ENCODE peak calls at places on chromosomes 4 and X, in five cellular contexts. Q is pancreas, N is SK-N-SH, T is cardiac fibroblast, Z is kidney epithelial cell. U is an unnamed sample.

GRCh38 chr4:168511780-168512467 is 15.1 kb downstream of the PALLD start:
- DNase-seq in Q (no peak), N (no peak), T (no peak), Z (no peak), U (no peak)

GRCh38 chrX:134571831-134572230 is 86.4 kb downstream of the PLAC1 start:
- DNase-seq in Q (no peak), N (no peak), T (no peak), Z (no peak), U (peak; percentile 58)

GRCh38 chr4:118816538-118817177 is 19.3 kb downstream of the SEC24D start:
- DNase-seq in Q (no peak), N (no peak), T (peak; percentile 67), Z (no peak), U (peak; percentile 52)

GRCh38 chrX:134990475-134991473 is at the start of gene SMIM10:
- DNase-seq in Q (peak; percentile 85), N (peak; percentile 78), T (peak; percentile 81), Z (peak; percentile 25), U (peak; percentile 81)

GRCh38 chr4:139904406-139904805 is 238.8 kb downstream of the MGST2 start:
- DNase-seq in Q (no peak), N (no peak), T (no peak), Z (no peak), U (no peak)

GRCh38 chr4:143355540-143356217 is 19.0 kb downstream of the GAB1 start:
- DNase-seq in Q (no peak), N (no peak), T (peak; percentile 45), Z (no peak), U (peak; percentile 63)

GRCh38 chr4:48570646-48571220 is 80.7 kb downstream of the ZAR1 start:
- DNase-seq in Q (no peak), N (no peak), T (peak; percentile 80), Z (peak; percentile 42), U (peak; percentile 24)

GRCh38 chr4:156642161-156642560 is 329.4 kb downstream of the PDGFC start:
- DNase-seq in Q (no peak), N (no peak), T (peak; percentile 33), Z (no peak), U (no peak)

GRCh38 chr4:44425614-44426208 is 22.9 kb downstream of the KCTD8 start:
- DNase-seq in Q (no peak), N (peak; percentile 2), T (peak; percentile 32), Z (no peak), U (no peak)

GRCh38 chr4:24557036-24558022 is 27.0 kb downstream of the DHX15 start:
- DNase-seq in Q (no peak), N (no peak), T (peak; percentile 56), Z (no peak), U (peak; percentile 65)

GRCh38 chrX:150348365-150348764 is 14.8 kb upstream of the MAMLD1 start:
- DNase-seq in Q (no peak), N (no peak), T (no peak), Z (no peak), U (no peak)

GRCh38 chr4:1593881-1594345 is 90.2 kb downstream of the FAM53A start:
- DNase-seq in Q (peak; percentile 28), N (peak; percentile 60), T (no peak), Z (no peak), U (no peak)

GRCh38 chr4:71296945-71297344 is 41.9 kb upstream of the SLC4A4 start:
- DNase-seq in Q (no peak), N (no peak), T (no peak), Z (no peak), U (no peak)

GRCh38 chr4:8778760-8779159 is 92.9 kb downstream of the HMX1 start:
- DNase-seq in Q (no peak), N (no peak), T (no peak), Z (no peak), U (no peak)

GRCh38 chr4:14151099-14151498 is 523.6 kb upstream of the BOD1L1 start:
- DNase-seq in Q (no peak), N (no peak), T (no peak), Z (no peak), U (no peak)

GRCh38 chr4:29717658-29718057 is 1002.5 kb upstream of the PCDH7 start:
- DNase-seq in Q (no peak), N (no peak), T (no peak), Z (no peak), U (no peak)

GRCh38 chr4:159010100-159010499 is 92.8 kb upstream of the RAPGEF2 start:
- DNase-seq in Q (no peak), N (no peak), T (no peak), Z (no peak), U (no peak)

GRCh38 chrX:39905475-39905889 is 192.3 kb downstream of the BCOR start:
- DNase-seq in Q (no peak), N (peak; percentile 34), T (no peak), Z (no peak), U (peak; percentile 87)

GRCh38 chr4:74127745-74128144 is 28.8 kb upstream of the CXCL2 start:
- DNase-seq in Q (no peak), N (no peak), T (no peak), Z (no peak), U (no peak)

GRCh38 chrX:69067841-69068240 is 97.4 kb downstream of the PJA1 start:
- DNase-seq in Q (peak; percentile 36), N (no peak), T (no peak), Z (no peak), U (no peak)

GRCh38 chrX:72394518-72395163 is 88.9 kb upstream of the CITED1 start:
- DNase-seq in Q (no peak), N (no peak), T (peak; percentile 38), Z (no peak), U (peak; percentile 45)

GRCh38 chrX:152641996-152642395 is 4.3 kb downstream of the GABRQ start:
- DNase-seq in Q (no peak), N (peak; percentile 46), T (peak; percentile 6), Z (no peak), U (peak; percentile 6)

GRCh38 chr4:10743357-10743756 is 58.8 kb upstream of the CLNK start:
- DNase-seq in Q (no peak), N (no peak), T (no peak), Z (no peak), U (no peak)
- TF ChIP-seq CTCF in Q (no peak), N (no peak), T (no peak), Z (no peak), U (no peak)

GRCh38 chrX:20139966-20140365 is 1.7 kb downstream of the EIF1AX start:
- DNase-seq in Q (no peak), N (no peak), T (peak; percentile 74), Z (no peak), U (peak; percentile 55)
- H3K4me3 ChIP-seq in Q (peak overlapping the region; percentile 92), N (peak overlapping the region; percentile 90), T (peak overlapping the region; percentile 75), Z (peak overlapping the region; percentile 80), U (peak overlapping the region; percentile 86)

GRCh38 chr4:22237155-22237751 is 278.6 kb downstream of the ADGRA3 start:
- DNase-seq in Q (peak; percentile 79), N (peak; percentile 29), T (peak; percentile 4), Z (no peak), U (no peak)
- TF ChIP-seq CTCF in Q (no peak), N (peak; percentile 62), T (peak; percentile 31), Z (peak; percentile 45), U (peak; percentile 29)

DNA sequence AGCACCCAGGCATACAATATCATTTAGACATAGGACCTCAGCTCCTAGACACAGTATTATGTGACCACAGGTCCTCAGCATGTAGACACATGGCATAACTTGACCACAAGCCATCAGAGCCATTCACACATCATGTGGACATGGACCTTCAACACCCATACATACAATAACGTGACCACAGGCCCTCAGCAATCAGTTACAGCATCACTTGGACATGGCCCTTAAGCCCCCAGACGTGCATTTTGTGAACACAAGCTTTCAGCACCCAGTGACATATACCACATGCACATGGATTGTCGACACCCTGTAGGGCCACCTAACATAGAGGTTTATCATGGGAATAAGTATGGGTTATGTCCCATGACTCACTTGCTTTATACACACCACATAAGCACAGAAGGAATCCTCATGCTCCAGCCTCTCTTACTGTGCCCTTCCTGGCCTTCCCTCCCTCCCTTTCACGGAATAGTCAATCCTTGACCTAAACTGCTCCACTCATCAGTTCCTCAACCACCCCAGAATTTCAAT is 1.9 kb downstream of the TSPYL2 start:
- DNase-seq in Q (no peak), N (no peak), T (no peak), Z (no peak), U (no peak)
- H3K4me3 ChIP-seq in Q (peak overlapping the region; percentile 63), N (no peak overlapping the region), T (no peak overlapping the region), Z (no peak overlapping the region), U (peak overlapping the region; percentile 65)

DNA sequence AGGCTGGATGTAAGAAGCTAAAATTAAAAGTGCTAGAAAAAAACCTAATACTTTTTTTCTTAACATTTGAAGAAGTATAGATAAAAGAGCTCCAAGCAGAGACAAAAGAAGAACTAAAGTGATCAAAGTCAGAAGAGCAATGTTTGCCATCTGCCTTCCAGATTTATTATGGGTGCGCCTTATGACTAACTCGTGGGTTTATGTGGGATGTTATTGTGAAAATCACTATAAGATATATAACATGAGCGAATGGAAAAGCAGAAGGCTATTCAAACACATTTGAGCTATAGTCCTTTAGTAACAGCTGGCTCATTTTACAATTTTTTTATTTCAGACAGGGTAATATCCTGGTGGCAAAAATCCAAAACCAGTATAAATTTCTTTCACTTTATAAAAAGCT is 1040.7 kb downstream of the RAPGEF2 start:
- DNase-seq in Q (no peak), N (no peak), T (no peak), Z (no peak), U (no peak)
- TF ChIP-seq CTCF in Q (no peak), N (no peak), T (no peak), Z (no peak), U (no peak)

DNA sequence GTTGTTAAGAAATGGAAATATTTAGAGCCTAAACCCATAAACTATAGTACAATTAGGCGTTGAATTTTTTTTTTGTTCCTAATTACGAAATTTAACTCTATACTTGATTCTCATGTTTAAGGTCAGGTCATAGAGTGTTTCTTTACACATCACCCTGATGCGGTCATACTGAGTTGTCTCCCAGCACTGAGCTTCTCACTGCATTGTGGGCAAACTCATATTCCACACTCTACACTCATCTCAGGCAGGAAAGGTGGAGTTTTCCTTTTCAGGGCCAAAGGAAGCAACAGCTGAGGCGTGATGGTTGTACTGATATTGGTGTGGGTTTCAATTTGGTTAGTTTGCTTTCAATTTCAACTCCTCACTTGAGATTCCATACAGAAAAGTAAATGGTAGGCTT is 75.4 kb downstream of the FAT4 start:
- DNase-seq in Q (no peak), N (no peak), T (peak; percentile 92), Z (no peak), U (peak; percentile 66)
- H3K4me3 ChIP-seq in Q (no peak overlapping the region), N (no peak overlapping the region), T (peak overlapping the region; percentile 1), Z (no peak overlapping the region), U (peak overlapping the region; percentile 0)

GRCh38 chr4:38759790-38760122 is 23.0 kb downstream of the TLR10 start:
- DNase-seq in Q (no peak), N (no peak), T (no peak), Z (no peak), U (no peak)
- TF ChIP-seq CTCF in Q (no peak), N (no peak), T (no peak), Z (no peak), U (no peak)

GRCh38 chr4:40192286-40193017 is 4.4 kb upstream of the RHOH start:
- DNase-seq in Q (no peak), N (no peak), T (no peak), Z (no peak), U (no peak)

GRCh38 chr4:40194602-40195161 is 2.1 kb upstream of the RHOH start:
- DNase-seq in Q (no peak), N (peak; percentile 23), T (no peak), Z (no peak), U (peak; percentile 91)

GRCh38 chr4:40193578-40193977 is 3.3 kb upstream of the RHOH start:
- DNase-seq in Q (no peak), N (no peak), T (no peak), Z (no peak), U (no peak)

GRCh38 chr4:40190880-40191815 is 5.7 kb upstream of the RHOH start:
- DNase-seq in Q (no peak), N (no peak), T (no peak), Z (no peak), U (peak; percentile 82)

GRCh38 chr4:40193018-40193571 is 3.7 kb upstream of the RHOH start:
- DNase-seq in Q (no peak), N (no peak), T (no peak), Z (no peak), U (no peak)
- H3K4me3 ChIP-seq in Q (no peak overlapping the region), N (no peak overlapping the region), T (no peak overlapping the region), Z (no peak overlapping the region), U (no peak overlapping the region)